ENCODE peak calls at places on chromosome 22, in four cellular contexts. D is iPS DF 6.9, R is psoas muscle, O is colonic mucosa. S is an unnamed sample.

GRCh38 chr22:19289475-19290161 is 1.9 kb downstream of the CLTCL1 start:
- DNase-seq in R (no peak), O (no peak), D (no peak), S (no peak)

GRCh38 chr22:30288414-30289125 is 735 bp downstream of the CASTOR1 start:
- DNase-seq in R (no peak), D (no peak), O (no peak), S (no peak)

GRCh38 chr22:49789289-49790141 is 38.2 kb downstream of the BRD1 start:
- DNase-seq in R (peak), O (peak), D (no peak), S (no peak)

GRCh38 chr22:43830931-43831560 is 18.9 kb upstream of the EFCAB6 start:
- DNase-seq in D (no peak), O (no peak), R (peak), S (no peak)

GRCh38 chr22:20526628-20527355 is 19.4 kb downstream of the MED15 start:
- DNase-seq in R (no peak), O (no peak), D (no peak), S (no peak)

GRCh38 chr22:44677299-44678244 is 24.4 kb upstream of the PRR5 start:
- DNase-seq in D (no peak), R (no peak), O (no peak), S (no peak)

GRCh38 chr22:26615149-26615548 is 2.7 kb downstream of the CRYBB1 start:
- DNase-seq in D (no peak), R (no peak), O (no peak), S (no peak)

GRCh38 chr22:32701021-32701420 is 100.5 kb upstream of the TIMP3 start:
- DNase-seq in R (no peak), D (no peak), O (no peak), S (no peak)

GRCh38 chr22:20232781-20233180 is 35.3 kb downstream of the RTN4R start:
- DNase-seq in O (no peak), D (no peak), R (no peak), S (no peak)

GRCh38 chr22:20863356-20863755 is 4.5 kb downstream of the SNAP29 start:
- DNase-seq in R (no peak), O (no peak), D (no peak), S (no peak)

GRCh38 chr22:35645646-35646045 is 2.6 kb upstream of the APOL6 start:
- DNase-seq in R (no peak), D (no peak), O (no peak), S (no peak)

GRCh38 chr22:50299724-50300619 is 7.5 kb downstream of the PLXNB2 start:
- DNase-seq in O (peak), D (no peak), R (no peak), S (no peak)

GRCh38 chr22:19811811-19812771 is 42.6 kb downstream of the GNB1L start:
- DNase-seq in D (no peak), O (peak), R (no peak), S (peak)

GRCh38 chr22:33897621-33897910 is 22.7 kb downstream of the LARGE1 start:
- DNase-seq in R (no peak), O (no peak), D (no peak), S (no peak)

GRCh38 chr22:43435851-43436535 is 24.2 kb downstream of the MPPED1 start:
- DNase-seq in O (no peak), D (no peak), R (no peak), S (no peak)

GRCh38 chr22:20268350-20269012 is 363 bp upstream of the RTN4R start:
- DNase-seq in O (peak), D (no peak), R (peak), S (no peak)

GRCh38 chr22:50184541-50185383 is 951 bp upstream of the TRABD start:
- DNase-seq in O (no peak), D (no peak), R (peak), S (no peak)

GRCh38 chr22:22593964-22594656 is 35.0 kb upstream of the PRAME start:
- DNase-seq in O (peak), D (peak), R (no peak), S (peak)

GRCh38 chr22:50399751-50400331 is 56.7 kb downstream of the PPP6R2 start:
- DNase-seq in D (peak), R (peak), O (peak), S (peak)

GRCh38 chr22:20531404-20532181 is 24.2 kb downstream of the MED15 start:
- DNase-seq in R (peak), D (no peak), O (peak), S (peak)

GRCh38 chr22:30565341-30565740 is 9.1 kb downstream of the GAL3ST1 start:
- DNase-seq in D (no peak), O (no peak), R (no peak), S (no peak)

GRCh38 chr22:21624120-21624879 is 5.5 kb downstream of the YDJC start:
- DNase-seq in R (peak), O (peak), D (no peak), S (peak)

GRCh38 chr22:17913705-17914282 is 110.6 kb downstream of the MICAL3 start:
- DNase-seq in O (no peak), R (no peak), D (no peak), S (no peak)

GRCh38 chr22:30922151-30922611 is 46.4 kb downstream of the MORC2 start:
- DNase-seq in R (peak), O (peak), D (no peak), S (peak)

GRCh38 chr22:43847376-43848289 is 14.7 kb downstream of the SULT4A1 start:
- DNase-seq in D (no peak), O (no peak), R (peak), S (peak)

GRCh38 chr22:41907436-41908401 is 7.2 kb downstream of the SHISA8 start:
- DNase-seq in O (no peak), D (no peak), R (no peak), S (no peak)

GRCh38 chr22:19438286-19438685 is 5.9 kb downstream of the MRPL40 start:
- DNase-seq in O (no peak), D (no peak), R (no peak), S (no peak)

GRCh38 chr22:26894766-26895485 is 237.5 kb downstream of the MIAT start:
- DNase-seq in O (no peak), D (no peak), R (no peak), S (no peak)

GRCh38 chr22:49255741-49256318 is 571.8 kb downstream of the BRD1 start:
- DNase-seq in R (no peak), D (no peak), O (no peak), S (peak)

GRCh38 chr22:41762980-41763779 is 37.3 kb upstream of the CCDC134 start:
- DNase-seq in D (peak), O (peak), R (no peak), S (no peak)

GRCh38 chr22:46620588-46621242 is 529 bp downstream of the GRAMD4 start:
- DNase-seq in O (no peak), R (no peak), D (no peak), S (no peak)
- H3K27ac ChIP-seq in O (no peak), R (no peak), D (no peak), S (peak)

GRCh38 chr22:37674248-37674647 is 1.2 kb upstream of the LGALS1 start:
- DNase-seq in R (no peak), D (no peak), O (no peak), S (no peak)
- H3K27ac ChIP-seq in R (peak), D (no peak), O (peak), S (peak)

GRCh38 chr22:23859201-23859600 is 1.5 kb downstream of the SLC2A11 start:
- DNase-seq in O (no peak), D (no peak), R (no peak), S (no peak)
- H3K27ac ChIP-seq in O (no peak), D (no peak), R (no peak), S (peak)

GRCh38 chr22:28402066-28402465 is 277.6 kb downstream of the TTC28 start:
- DNase-seq in R (no peak), D (no peak), O (no peak), S (no peak)

GRCh38 chr22:28398355-28398754 is 281.3 kb downstream of the TTC28 start:
- DNase-seq in O (no peak), R (no peak), D (no peak), S (no peak)

GRCh38 chr22:28407645-28408044 is 272.0 kb downstream of the TTC28 start:
- DNase-seq in R (no peak), D (no peak), O (no peak), S (no peak)

GRCh38 chr22:28398987-28399386 is 280.7 kb downstream of the TTC28 start:
- DNase-seq in D (no peak), O (no peak), R (no peak), S (no peak)

DNA sequence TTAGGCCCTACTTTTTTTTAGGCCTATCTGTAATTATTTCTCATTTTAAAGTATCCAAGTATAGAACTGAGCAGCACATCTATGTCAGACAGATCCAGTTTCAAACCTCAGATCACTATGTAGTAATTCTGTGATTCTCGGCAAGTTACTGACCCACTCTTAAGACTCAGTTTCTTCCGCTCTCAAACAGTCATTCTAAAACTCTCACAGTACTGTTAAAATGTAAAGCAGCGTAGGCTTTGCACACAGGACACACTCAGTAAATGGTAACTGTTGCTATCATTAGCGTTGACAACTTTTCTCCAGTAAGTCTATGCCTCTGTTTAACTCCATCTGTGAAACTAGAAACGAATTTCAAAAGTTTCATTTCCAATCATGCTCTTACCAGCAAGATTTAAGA is 277.1 kb downstream of the TTC28 start:
- DNase-seq in R (no peak), D (no peak), O (no peak), S (no peak)
- H3K27ac ChIP-seq in R (no peak), D (no peak), O (no peak), S (no peak)

GRCh38 chr22:28967163-28967562 is 83.8 kb downstream of the ZNRF3 start:
- DNase-seq in D (no peak), R (no peak), O (no peak), S (no peak)
- H3K27ac ChIP-seq in D (no peak), R (no peak), O (no peak), S (no peak)

GRCh38 chr22:24542641-24543040 is 12.3 kb downstream of the GUCD1 start:
- DNase-seq in O (no peak), D (no peak), R (peak), S (no peak)

GRCh38 chr22:24543068-24543675 is 11.8 kb downstream of the GUCD1 start:
- DNase-seq in D (no peak), O (no peak), R (no peak), S (no peak)

GRCh38 chr22:24540470-24540869 is 14.5 kb downstream of the GUCD1 start:
- DNase-seq in O (no peak), D (no peak), R (peak), S (no peak)

GRCh38 chr22:24543679-24544243 is 11.2 kb downstream of the GUCD1 start:
- DNase-seq in R (peak), D (no peak), O (no peak), S (no peak)

GRCh38 chr22:24541681-24542515 is 13.0 kb downstream of the GUCD1 start:
- DNase-seq in R (no peak), O (no peak), D (no peak), S (no peak)
- H3K27ac ChIP-seq in R (peak), O (no peak), D (no peak), S (peak)